ENCODE peak calls at places on chromosomes 3 and 15, in five cellular contexts. O is IMR-90, P is uterus, L is GM13977, M is foreskin keratinocyte. V is an unnamed sample.

GRCh38 chr15:58771621-58772235 is 626 bp downstream of the MINDY2 start:
- DNase-seq in O (no peak), P (peak; percentile 52), L (no peak), M (peak; percentile 30), V (peak; percentile 32)

GRCh38 chr3:144363856-144364255 is 392.2 kb downstream of the DIPK2A start:
- DNase-seq in O (no peak), P (no peak), L (no peak), M (peak; percentile 64), V (no peak)

GRCh38 chr3:71051893-71052687 is 531.4 kb downstream of the FOXP1 start:
- DNase-seq in O (peak; percentile 40), P (no peak), L (no peak), M (no peak), V (no peak)

GRCh38 chr15:59298255-59298856 is 74.3 kb downstream of the MYO1E start:
- DNase-seq in O (peak; percentile 20), P (no peak), L (peak; percentile 43), M (peak; percentile 99), V (peak; percentile 35)

GRCh38 chr15:93030430-93031102 is 58.4 kb downstream of the RGMA start:
- DNase-seq in O (peak; percentile 47), P (peak; percentile 76), L (peak; percentile 90), M (peak; percentile 46), V (peak; percentile 88)

GRCh38 chr3:55488398-55489055 is 1.4 kb upstream of the WNT5A start:
- DNase-seq in O (peak; percentile 89), P (peak; percentile 84), L (peak; percentile 85), M (peak; percentile 65), V (peak; percentile 79)

GRCh38 chr15:76336254-76337046 is at the start of gene ISL2:
- DNase-seq in O (peak; percentile 96), P (no peak), L (peak; percentile 94), M (peak; percentile 91), V (peak; percentile 95)

GRCh38 chr15:96701443-96701842 is 370.9 kb downstream of the NR2F2 start:
- DNase-seq in O (no peak), P (no peak), L (no peak), M (no peak), V (no peak)

GRCh38 chr3:13710251-13710650 is 161.3 kb downstream of the FBLN2 start:
- DNase-seq in O (no peak), P (no peak), L (no peak), M (no peak), V (no peak)

GRCh38 chr3:112746675-112747276 is 99.9 kb downstream of the CD200R1L start:
- DNase-seq in O (peak; percentile 77), P (peak; percentile 61), L (no peak), M (peak; percentile 46), V (no peak)

GRCh38 chr3:112747624-112748023 is 99.0 kb downstream of the CD200R1L start:
- DNase-seq in O (no peak), P (no peak), L (no peak), M (no peak), V (no peak)

GRCh38 chr3:112744825-112745566 is 101.7 kb downstream of the CD200R1L start:
- DNase-seq in O (peak; percentile 31), P (no peak), L (no peak), M (no peak), V (no peak)

GRCh38 chr3:112744068-112744467 is 102.6 kb downstream of the CD200R1L start:
- DNase-seq in O (no peak), P (peak; percentile 40), L (no peak), M (no peak), V (no peak)

GRCh38 chr3:112745567-112746248 is 101.0 kb downstream of the CD200R1L start:
- DNase-seq in O (peak; percentile 29), P (no peak), L (no peak), M (no peak), V (no peak)
- TF ChIP-seq CTCF in O (no peak), P (no peak), L (no peak), M (no peak), V (no peak)

DNA sequence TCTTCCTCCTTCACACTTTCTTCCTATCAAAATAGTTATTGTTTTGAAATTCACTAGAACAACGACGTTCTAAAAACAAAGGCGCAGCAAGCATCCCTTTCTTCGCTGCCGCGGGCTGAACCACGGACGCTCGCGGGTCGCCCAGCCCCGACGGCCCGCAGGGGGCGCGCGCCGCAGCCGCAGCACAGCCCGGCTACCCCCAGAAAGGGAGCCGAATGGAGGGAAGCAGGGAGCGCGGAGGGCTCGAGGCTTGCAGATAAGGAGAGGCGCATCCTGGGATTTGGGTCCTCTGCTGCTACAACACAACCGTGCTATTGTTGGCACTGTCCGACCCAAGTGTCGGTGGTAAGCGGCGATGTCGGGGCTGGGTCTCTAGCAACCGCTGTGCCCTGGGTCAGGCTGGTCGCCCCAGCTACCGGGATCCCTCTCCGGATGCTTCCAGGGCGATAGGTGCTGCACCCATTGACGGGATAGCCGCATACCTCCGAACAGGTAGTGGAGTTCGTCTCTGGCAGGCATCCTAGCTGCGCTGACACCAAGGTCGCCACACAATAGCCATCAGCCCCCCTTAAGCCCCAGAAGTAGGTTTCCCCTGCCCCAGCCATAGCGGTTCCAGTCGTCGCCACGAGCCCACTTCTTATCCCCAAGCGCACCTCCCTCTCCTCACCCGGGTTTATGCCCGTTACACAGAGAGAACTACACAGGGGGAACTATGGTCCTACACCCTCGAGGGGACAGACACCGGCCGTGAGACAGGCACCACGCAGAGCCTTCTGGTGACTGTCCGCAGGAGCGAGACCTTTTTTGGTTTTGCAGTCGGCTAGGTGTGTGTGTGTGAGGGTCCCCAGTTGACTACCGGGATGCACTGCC is 6.0 kb downstream of the ONECUT1 start:
- DNase-seq in O (no peak), P (no peak), L (no peak), M (no peak), V (peak; percentile 59)
- TF ChIP-seq CTCF in O (peak; percentile 20), P (peak; percentile 12), L (peak; percentile 46), M (peak; percentile 66), V (peak; percentile 16)

DNA sequence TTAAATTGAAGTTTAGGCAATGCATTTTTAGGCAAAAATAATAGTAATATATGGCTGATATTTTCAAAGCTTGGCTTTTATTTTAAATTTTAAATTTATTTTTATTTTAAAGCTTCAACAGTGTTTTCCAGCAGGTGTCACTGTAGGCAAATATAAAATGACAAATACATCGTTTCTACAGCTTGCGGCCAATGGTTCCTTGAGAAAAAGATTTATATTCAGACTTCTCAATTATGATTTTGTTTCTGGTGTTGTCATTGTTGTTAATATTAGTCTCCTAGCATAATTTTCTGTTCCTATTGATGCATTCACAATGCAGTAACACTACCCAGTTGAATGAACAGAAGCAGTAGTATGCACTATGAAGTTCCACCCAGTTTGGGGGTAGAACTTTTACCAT is 220.7 kb upstream of the DNAJC19 start:
- DNase-seq in O (peak; percentile 15), P (no peak), L (no peak), M (peak; percentile 6), V (no peak)
- TF ChIP-seq CTCF in O (peak; percentile 30), P (no peak), L (peak; percentile 18), M (peak; percentile 69), V (no peak)

GRCh38 chr3:132209860-132210259 is 107.3 kb upstream of the ACP3 start:
- DNase-seq in O (no peak), P (no peak), L (no peak), M (no peak), V (no peak)

GRCh38 chr3:132205609-132206008 is 111.6 kb upstream of the ACP3 start:
- DNase-seq in O (no peak), P (no peak), L (no peak), M (no peak), V (no peak)

GRCh38 chr3:132211896-132212295 is 105.3 kb upstream of the ACP3 start:
- DNase-seq in O (no peak), P (no peak), L (no peak), M (no peak), V (no peak)

GRCh38 chr3:132210476-132211346 is 106.5 kb upstream of the ACP3 start:
- DNase-seq in O (no peak), P (no peak), L (no peak), M (peak; percentile 21), V (peak; percentile 17)
- TF ChIP-seq CTCF in O (peak; percentile 26), P (no peak), L (peak; percentile 57), M (peak; percentile 79), V (peak; percentile 59)

GRCh38 chr15:28978011-28978378 is 92.2 kb downstream of the APBA2 start:
- DNase-seq in O (no peak), P (no peak), L (no peak), M (no peak), V (no peak)

GRCh38 chr15:28977377-28978010 is 91.7 kb downstream of the APBA2 start:
- DNase-seq in O (peak; percentile 98), P (no peak), L (no peak), M (peak; percentile 96), V (no peak)

GRCh38 chr15:28978661-28979060 is 92.9 kb downstream of the APBA2 start:
- DNase-seq in O (no peak), P (no peak), L (no peak), M (no peak), V (no peak)

GRCh38 chr15:28974142-28974541 is 88.4 kb downstream of the APBA2 start:
- DNase-seq in O (no peak), P (no peak), L (no peak), M (no peak), V (no peak)

DNA sequence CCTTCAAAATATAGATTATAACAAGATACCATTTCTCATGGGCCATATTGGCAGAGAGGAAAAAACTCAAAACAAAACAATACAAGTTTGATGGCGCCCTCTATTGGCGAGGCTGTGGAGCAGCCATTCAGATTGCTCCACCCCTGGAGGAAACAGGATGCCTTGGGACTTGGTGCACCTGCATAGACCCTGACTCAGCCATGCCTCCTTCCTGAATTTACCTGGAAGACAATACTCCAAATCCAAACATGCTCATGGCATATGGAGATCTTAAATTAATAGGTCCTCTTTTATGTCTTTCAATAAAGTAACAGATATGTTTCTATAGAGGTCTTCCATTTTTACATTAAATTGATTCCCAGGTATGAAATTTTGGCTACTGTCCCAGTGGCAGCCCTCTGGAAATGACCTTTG is 90.0 kb downstream of the APBA2 start:
- DNase-seq in O (peak; percentile 55), P (no peak), L (peak; percentile 61), M (peak; percentile 50), V (peak; percentile 64)
- TF ChIP-seq CTCF in O (peak; percentile 72), P (peak; percentile 14), L (peak; percentile 85), M (peak; percentile 87), V (peak; percentile 80)

GRCh38 chr15:80942746-80943565 is 46.7 kb downstream of the MESD start:
- DNase-seq in O (peak; percentile 33), P (peak; percentile 69), L (no peak), M (no peak), V (no peak)
- TF ChIP-seq CTCF in O (no peak), P (no peak), L (no peak), M (no peak), V (no peak)

GRCh38 chr3:46092704-46093085 is 65.4 kb upstream of the XCR1 start:
- DNase-seq in O (no peak), P (no peak), L (peak; percentile 13), M (no peak), V (peak; percentile 25)
- TF ChIP-seq CTCF in O (no peak), P (no peak), L (peak; percentile 17), M (no peak), V (no peak)

V was measured in GM20000.